ENCODE peak calls at places on chromosomes 2 and 18, in eight cellular contexts. N is brain microvascular endothelial cell; V is psoas muscle; U is T-helper 2 cell; W is NCI-H69; B is CD8-positive, alpha-beta T cell; S is iPS DF 19.7; R is NCI-H1105 treated with DMSO at 0.1 percent for 48 hours. P is an unnamed sample.

GRCh38 chr2:236871500-236872001 is 214.1 kb upstream of the COPS8 start:
- DNase-seq in N (peak; percentile 87), V (peak; percentile 77), U (no peak), W (peak; percentile 6), B (no peak), S (no peak), R (no peak), P (peak; percentile 88)

GRCh38 chr2:198639580-198639979 is 818.2 kb downstream of the SATB2 start:
- DNase-seq in N (no peak), V (no peak), U (no peak), W (peak; percentile 25), B (no peak), S (no peak), R (no peak), P (no peak)

GRCh38 chr18:46167971-46168370 is 63.8 kb downstream of the HAUS1 start:
- DNase-seq in N (no peak), V (no peak), U (no peak), W (peak; percentile 66), B (no peak), S (no peak), R (no peak), P (no peak)

GRCh38 chr2:155997538-155997937 is 335.0 kb downstream of the NR4A2 start:
- DNase-seq in N (no peak), V (no peak), U (no peak), W (no peak), B (no peak), S (no peak), R (no peak), P (no peak)

GRCh38 chr18:23231340-23232021 is 96.2 kb downstream of the CABLES1 start:
- DNase-seq in N (peak; percentile 98), V (peak; percentile 75), U (no peak), W (no peak), B (peak; percentile 41), S (no peak), R (no peak), P (peak; percentile 92)

GRCh38 chr2:6082619-6083018 is 390.4 kb downstream of the SOX11 start:
- DNase-seq in N (no peak), V (no peak), U (no peak), W (no peak), B (no peak), S (no peak), R (no peak), P (no peak)

GRCh38 chr2:162556996-162557395 is 213.1 kb downstream of the GCA start:
- DNase-seq in N (no peak), V (no peak), U (no peak), W (no peak), B (no peak), S (no peak), R (no peak), P (no peak)

GRCh38 chr2:219335373-219335786 is 2.8 kb upstream of the RESP18 start:
- DNase-seq in N (no peak), V (no peak), U (no peak), W (peak; percentile 62), B (no peak), S (no peak), R (peak; percentile 70), P (no peak)

GRCh38 chr2:226772389-226773179 is 27.0 kb downstream of the IRS1 start:
- DNase-seq in N (no peak), V (no peak), U (no peak), W (peak; percentile 9), B (no peak), S (no peak), R (no peak), P (no peak)

GRCh38 chr2:127413782-127414743 is 4.2 kb upstream of the PROC start:
- DNase-seq in N (no peak), V (no peak), U (no peak), W (no peak), B (no peak), S (no peak), R (no peak), P (no peak)

GRCh38 chr18:42163316-42163715 is 208.3 kb downstream of the PIK3C3 start:
- DNase-seq in N (no peak), V (no peak), U (no peak), W (no peak), B (no peak), S (no peak), R (no peak), P (no peak)

GRCh38 chr2:112482309-112483046 is 522 bp downstream of the TTL start:
- DNase-seq in N (peak; percentile 24), V (peak; percentile 66), U (no peak), W (peak; percentile 64), B (no peak), S (no peak), R (peak; percentile 40), P (peak; percentile 87)

GRCh38 chr2:128644745-128645256 is 326.1 kb upstream of the HS6ST1 start:
- DNase-seq in N (no peak), V (no peak), U (no peak), W (no peak), B (no peak), S (peak; percentile 83), R (no peak), P (no peak)

GRCh38 chr2:203551653-203552250 is 16.7 kb upstream of the RAPH1 start:
- DNase-seq in N (peak; percentile 26), V (no peak), U (no peak), W (no peak), B (no peak), S (no peak), R (no peak), P (no peak)

GRCh38 chr2:162828545-162828944 is 10.0 kb downstream of the KCNH7 start:
- DNase-seq in N (no peak), V (no peak), U (no peak), W (peak; percentile 73), B (no peak), S (no peak), R (no peak), P (no peak)

GRCh38 chr2:124136110-124136509 is 111.0 kb downstream of the CNTNAP5 start:
- DNase-seq in N (no peak), V (no peak), U (no peak), W (no peak), B (no peak), S (no peak), R (no peak), P (no peak)

GRCh38 chr2:27960237-27960912 is 69.8 kb downstream of the BABAM2 start:
- DNase-seq in N (peak; percentile 77), V (no peak), U (no peak), W (no peak), B (no peak), S (no peak), R (no peak), P (no peak)

GRCh38 chr2:35468271-35468670 is 887.3 kb upstream of the CRIM1 start:
- DNase-seq in N (peak; percentile 13), V (no peak), U (no peak), W (peak; percentile 92), B (no peak), S (no peak), R (peak; percentile 0), P (no peak)

GRCh38 chr2:200498316-200498715 is 11.6 kb downstream of the KCTD18 start:
- DNase-seq in N (no peak), V (no peak), U (no peak), W (no peak), B (no peak), S (no peak), R (no peak), P (no peak)

GRCh38 chr18:62729487-62730386 is 14.4 kb downstream of the PHLPP1 start:
- DNase-seq in N (no peak), V (no peak), U (no peak), W (no peak), B (no peak), S (no peak), R (no peak), P (no peak)

GRCh38 chr2:209901187-209901586 is 101.3 kb upstream of the RPE start:
- DNase-seq in N (no peak), V (no peak), U (no peak), W (peak; percentile 23), B (no peak), S (no peak), R (no peak), P (no peak)

GRCh38 chr2:156399950-156400703 is 36.1 kb upstream of the GPD2 start:
- DNase-seq in N (peak; percentile 44), V (peak; percentile 94), U (peak; percentile 21), W (peak; percentile 84), B (peak; percentile 2), S (no peak), R (peak; percentile 70), P (peak; percentile 94)

GRCh38 chr2:61114147-61114546 is 47.8 kb upstream of the C2orf74 start:
- DNase-seq in N (no peak), V (no peak), U (no peak), W (peak; percentile 16), B (no peak), S (no peak), R (no peak), P (no peak)

GRCh38 chr18:57527479-57528237 is 58.8 kb downstream of the FECH start:
- DNase-seq in N (no peak), V (no peak), U (no peak), W (no peak), B (no peak), S (no peak), R (no peak), P (no peak)

P was measured in lower leg skin.